ENCODE peak calls at places on chromosomes 5 and 9, in four cellular contexts. Z is fibroblast of the conjunctiva, D is AG08396, H is AG09309. T is an unnamed sample.
A peak's percentile ranks its signal among the peaks of the same experiment; 100 is the strongest.

GRCh38 chr9:136399176-136400037 is 563 bp downstream of the SNAPC4 start:
- DNase-seq in Z (no peak), H (no peak), D (peak; percentile 76), T (no peak)

GRCh38 chr9:87854563-87854962 is 28.1 kb upstream of the SPATA31E1 start:
- DNase-seq in Z (no peak), H (no peak), D (no peak), T (no peak)

GRCh38 chr5:59436364-59437158 is 457.0 kb downstream of the PDE4D start:
- DNase-seq in D (no peak), Z (no peak), H (no peak), T (no peak)

GRCh38 chr9:78325343-78325742 is 28.4 kb downstream of the PSAT1 start:
- DNase-seq in H (peak; percentile 28), D (no peak), Z (peak; percentile 45), T (no peak)

GRCh38 chr9:86948153-86948929 is 1.0 kb upstream of the GAS1 start:
- DNase-seq in Z (peak; percentile 83), D (peak; percentile 80), H (no peak), T (no peak)

GRCh38 chr9:136997830-136998234 is 1.5 kb upstream of the CLIC3 start:
- DNase-seq in H (no peak), D (no peak), Z (no peak), T (no peak)

GRCh38 chr5:93017854-93018253 is 563.2 kb downstream of the NR2F1-AS1 start:
- DNase-seq in H (peak; percentile 53), Z (peak; percentile 29), D (no peak), T (no peak)

GRCh38 chr9:129803679-129804065 is 688 bp downstream of the TOR1B start:
- DNase-seq in H (no peak), Z (no peak), D (no peak), T (no peak)

GRCh38 chr9:35553670-35554543 is 51.2 kb upstream of the TESK1 start:
- DNase-seq in Z (peak; percentile 78), H (peak; percentile 45), D (peak; percentile 84), T (peak; percentile 8)

GRCh38 chr5:104088876-104089778 is 526.5 kb upstream of the NUDT12 start:
- DNase-seq in H (peak; percentile 13), D (no peak), Z (no peak), T (peak; percentile 45)

GRCh38 chr5:78549043-78549442 is 99.5 kb downstream of the LHFPL2 start:
- DNase-seq in D (no peak), H (no peak), Z (no peak), T (no peak)

GRCh38 chr9:12266758-12267157 is 426.4 kb upstream of the TYRP1 start:
- DNase-seq in H (no peak), D (no peak), Z (no peak), T (no peak)

GRCh38 chr5:72472666-72473422 is 34.4 kb downstream of the ZNF366 start:
- DNase-seq in H (no peak), Z (no peak), D (no peak), T (no peak)

GRCh38 chr9:92480332-92480771 is 2.0 kb downstream of the ASPN start:
- DNase-seq in Z (no peak), D (no peak), H (no peak), T (no peak)

GRCh38 chr5:14806452-14806851 is 65.1 kb downstream of the ANKH start:
- DNase-seq in H (peak; percentile 90), D (peak; percentile 60), Z (peak; percentile 79), T (no peak)

GRCh38 chr9:8338249-8338721 is 538.7 kb upstream of the DMAC1 start:
- DNase-seq in D (no peak), Z (peak; percentile 27), H (no peak), T (no peak)

GRCh38 chr5:112668016-112668415 is 69.7 kb upstream of the APC start:
- DNase-seq in H (no peak), Z (no peak), D (no peak), T (no peak)

GRCh38 chr9:4020038-4020746 is 279.7 kb downstream of the GLIS3 start:
- DNase-seq in H (no peak), Z (no peak), D (no peak), T (no peak)

GRCh38 chr9:123048748-123049147 is 15.3 kb downstream of the GPR21 start:
- DNase-seq in H (no peak), D (no peak), Z (no peak), T (no peak)

T was measured in GM12878.